ENCODE peak calls at places on chromosomes 3 and 15, in eight cellular contexts. T is IMR-90, E is stomach, W is Peyer's patch, N is prostate gland, B is tibial nerve, A is endothelial cell of umbilical vein, G is body of pancreas. M is an unnamed sample.
A peak's percentile ranks its signal among the peaks of the same experiment; 100 is the strongest.

GRCh38 chr3:18444597-18445420 is 19.7 kb upstream of the SATB1 start:
- DNase-seq in T (peak; percentile 40), E (peak; percentile 76), W (peak; percentile 82), N (peak; percentile 60), B (no peak), A (peak; percentile 35), G (peak; percentile 76), M (peak; percentile 80)

GRCh38 chr3:20256144-20256543 is 70.1 kb upstream of the SGO1 start:
- DNase-seq in T (no peak), E (no peak), W (no peak), N (no peak), B (no peak), A (peak; percentile 92), G (no peak), M (no peak)

GRCh38 chr3:127144631-127145030 is 48.3 kb upstream of the PRR23E start:
- DNase-seq in T (no peak), E (no peak), W (no peak), N (no peak), B (no peak), A (no peak), G (no peak), M (no peak)

GRCh38 chr3:137764001-137764433 is at the start of gene SOX14:
- DNase-seq in T (no peak), E (peak; percentile 67), W (no peak), N (peak; percentile 28), B (no peak), A (no peak), G (peak; percentile 45), M (peak; percentile 31)

GRCh38 chr3:164883161-164883560 is 195.1 kb downstream of the SI start:
- DNase-seq in T (no peak), E (no peak), W (no peak), N (no peak), B (no peak), A (no peak), G (no peak), M (no peak)

GRCh38 chr3:100533176-100533575 is 40.8 kb downstream of the TMEM45A start:
- DNase-seq in T (no peak), E (no peak), W (no peak), N (no peak), B (no peak), A (no peak), G (no peak), M (no peak)

GRCh38 chr3:113227146-113227545 is 15.8 kb downstream of the BOC start:
- DNase-seq in T (no peak), E (no peak), W (no peak), N (no peak), B (no peak), A (no peak), G (no peak), M (no peak)

GRCh38 chr15:82305621-82306048 is 43.0 kb downstream of the SAXO2 start:
- DNase-seq in T (no peak), E (no peak), W (no peak), N (no peak), B (no peak), A (no peak), G (no peak), M (no peak)

GRCh38 chr3:166340604-166341003 is 503.4 kb upstream of the BCHE start:
- DNase-seq in T (no peak), E (no peak), W (no peak), N (no peak), B (no peak), A (no peak), G (no peak), M (no peak)

GRCh38 chr15:91142097-91142744 is 42.2 kb downstream of the SV2B start:
- DNase-seq in T (no peak), E (no peak), W (no peak), N (no peak), B (no peak), A (peak; percentile 3), G (no peak), M (no peak)

GRCh38 chr3:119294402-119294888 is 262 bp downstream of the ARHGAP31 start:
- DNase-seq in T (no peak), E (peak; percentile 68), W (peak; percentile 85), N (peak; percentile 53), B (peak; percentile 45), A (no peak), G (peak; percentile 53), M (peak; percentile 64)

GRCh38 chr3:194475138-194475932 is 11.5 kb downstream of the ATP13A3 start:
- DNase-seq in T (peak; percentile 31), E (no peak), W (no peak), N (no peak), B (no peak), A (no peak), G (no peak), M (no peak)

GRCh38 chr15:70584838-70585706 is 178.3 kb downstream of the UACA start:
- DNase-seq in T (peak; percentile 24), E (peak; percentile 27), W (peak; percentile 51), N (peak; percentile 16), B (no peak), A (no peak), G (no peak), M (no peak)

GRCh38 chr15:75508741-75509532 is 57.4 kb upstream of the SIN3A start:
- DNase-seq in T (peak; percentile 65), E (no peak), W (no peak), N (no peak), B (peak; percentile 44), A (peak; percentile 58), G (no peak), M (no peak)

GRCh38 chr3:136690611-136691010 is 61.6 kb downstream of the STAG1 start:
- DNase-seq in T (no peak), E (no peak), W (no peak), N (no peak), B (no peak), A (no peak), G (no peak), M (no peak)

GRCh38 chr3:105513042-105513441 is 146.3 kb downstream of the ALCAM start:
- DNase-seq in T (peak; percentile 78), E (no peak), W (no peak), N (no peak), B (no peak), A (no peak), G (no peak), M (no peak)

GRCh38 chr15:82122754-82123400 is 77.1 kb upstream of the MEX3B start:
- DNase-seq in T (peak; percentile 99), E (peak; percentile 25), W (no peak), N (no peak), B (peak; percentile 32), A (peak; percentile 74), G (no peak), M (no peak)

GRCh38 chr15:74412159-74412558 is 21.6 kb downstream of the SEMA7A start:
- DNase-seq in T (no peak), E (no peak), W (no peak), N (no peak), B (no peak), A (no peak), G (no peak), M (no peak)
- TF ChIP-seq POLR2A in T (no peak), E (no peak), W (no peak), N (no peak), B (no peak), A (no peak), G (no peak), M (no peak)

GRCh38 chr3:151166161-151166560 is 36.9 kb downstream of the GPR171 start:
- DNase-seq in T (peak; percentile 5), E (no peak), W (no peak), N (no peak), B (no peak), A (no peak), G (no peak), M (no peak)
- TF ChIP-seq CTCF in T (peak; percentile 32), E (no peak), W (no peak), N (no peak), B (no peak), A (no peak), G (no peak), M (peak; percentile 21)

GRCh38 chr3:8552223-8552762 is 50.7 kb downstream of the LMCD1 start:
- DNase-seq in T (no peak), E (no peak), W (no peak), N (no peak), B (no peak), A (no peak), G (no peak), M (no peak)

GRCh38 chr3:8554725-8555621 is 53.4 kb downstream of the LMCD1 start:
- DNase-seq in T (peak; percentile 87), E (no peak), W (no peak), N (no peak), B (no peak), A (no peak), G (no peak), M (no peak)

GRCh38 chr3:8550619-8551018 is 49.0 kb downstream of the LMCD1 start:
- DNase-seq in T (no peak), E (no peak), W (no peak), N (no peak), B (peak; percentile 24), A (no peak), G (no peak), M (no peak)

GRCh38 chr3:8555705-8556314 is 54.2 kb downstream of the LMCD1 start:
- DNase-seq in T (peak; percentile 46), E (no peak), W (no peak), N (no peak), B (no peak), A (no peak), G (no peak), M (no peak)

DNA sequence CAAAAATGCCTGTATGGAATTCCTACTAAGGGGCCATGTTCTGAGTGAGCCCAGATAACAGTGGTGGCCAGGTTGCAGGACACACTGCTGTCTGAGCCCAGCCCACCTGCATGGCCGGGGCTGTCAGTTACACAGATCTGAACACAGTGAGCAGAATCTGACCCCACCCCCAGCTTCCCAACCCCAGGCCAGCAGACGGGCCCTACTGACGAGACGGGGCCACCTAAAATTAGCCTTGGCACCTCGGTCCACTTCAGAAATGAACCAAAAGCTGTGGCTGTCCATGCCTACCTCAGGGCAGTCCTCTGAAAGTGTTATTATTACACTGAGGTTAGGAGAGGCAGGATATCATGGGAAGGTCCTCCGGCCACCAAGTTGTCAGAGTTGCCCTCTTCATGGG is 51.8 kb downstream of the LMCD1 start:
- DNase-seq in T (no peak), E (no peak), W (no peak), N (no peak), B (no peak), A (no peak), G (no peak), M (no peak)
- TF ChIP-seq POLR2A in T (no peak), E (no peak), W (no peak), N (no peak), B (no peak), A (no peak), G (no peak), M (no peak)

DNA sequence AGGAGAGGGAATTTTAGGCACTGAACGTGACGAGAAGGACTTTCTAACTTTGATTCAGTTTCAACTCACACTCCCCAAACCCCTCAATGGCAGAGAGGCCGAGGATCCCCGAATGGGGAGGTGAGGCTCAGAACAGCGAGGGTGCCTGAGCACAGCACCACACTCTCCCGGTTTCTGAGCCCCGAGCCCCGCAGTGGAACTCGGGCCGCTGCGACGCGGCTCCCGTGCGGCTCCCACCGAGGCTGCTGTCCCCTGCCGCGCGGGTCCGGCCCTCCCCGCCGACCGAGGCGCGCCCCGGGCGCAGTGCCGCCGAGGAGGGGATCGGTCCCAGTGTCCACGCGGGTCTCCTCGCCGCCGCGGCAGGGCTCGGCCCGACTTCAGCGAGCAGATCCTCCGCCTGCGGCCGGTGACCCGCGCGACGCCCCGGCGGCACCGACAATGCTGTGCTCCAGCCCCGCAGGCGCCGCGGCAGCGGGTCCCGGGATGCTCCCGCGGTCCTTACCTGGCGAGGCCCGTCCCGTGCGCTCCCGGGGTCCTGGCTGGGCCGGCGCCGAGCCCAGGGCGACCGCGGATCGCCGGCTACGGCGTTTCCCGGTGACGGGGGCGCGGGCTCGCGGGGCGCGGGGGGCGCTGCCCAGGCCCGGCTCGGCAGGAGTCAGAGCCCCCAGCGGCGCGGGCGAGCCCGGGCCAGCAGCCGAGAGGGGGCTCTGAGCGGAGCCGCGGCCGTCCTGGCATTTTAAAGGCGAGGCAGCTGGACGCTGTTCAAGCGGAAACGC is at the start of gene CTXND1:
- DNase-seq in T (no peak), E (no peak), W (no peak), N (no peak), B (no peak), A (no peak), G (peak; percentile 17), M (peak; percentile 67)
- TF ChIP-seq CTCF in T (no peak), E (no peak), W (no peak), N (no peak), B (no peak), A (no peak), G (no peak), M (no peak)

M was measured in right lobe of liver.